ENCODE peak calls at places on chromosomes 6 and 20, in six cellular contexts. E is NCI-H1092 treated with DMSO at 0.1 percent for 48 hours; G is T-helper 2 cell; C is stimulated activated CD4-positive, alpha-beta T cell treated with anti-CD3 and anti-CD28 coated beads, Interleukin-4, amount 100 ng/mL, for 1 hour; S is CD4-positive, alpha-beta memory T cell; A is heart left ventricle. D is an unnamed sample.

GRCh38 chr6:84065718-84066290 is 32.2 kb downstream of the MRAP2 start:
- DNase-seq in G (no peak), S (no peak), E (no peak), A (no peak), C (no peak), D (peak)

GRCh38 chr20:4817230-4817671 is 95.5 kb downstream of the PRND start:
- DNase-seq in G (no peak), S (no peak), A (no peak), C (no peak), E (no peak), D (peak)

GRCh38 chr6:81753709-81754678 is 1.5 kb upstream of the TENT5A start:
- DNase-seq in S (peak), E (peak), G (peak), A (peak), C (peak), D (peak)

GRCh38 chr6:48701572-48701971 is 590.6 kb upstream of the PTCHD4 start:
- DNase-seq in E (no peak), A (no peak), S (no peak), C (no peak), G (no peak), D (no peak)

GRCh38 chr20:4961746-4962145 is 39.6 kb downstream of the SLC23A2 start:
- DNase-seq in S (peak), A (no peak), G (no peak), E (no peak), C (no peak), D (peak)

GRCh38 chr6:31010393-31011060 is at the start of gene MUC22:
- DNase-seq in S (no peak), E (no peak), A (no peak), C (peak), G (no peak), D (no peak)

GRCh38 chr6:37262446-37263026 is 4.6 kb upstream of the TMEM217 start:
- DNase-seq in C (no peak), E (peak), S (no peak), G (no peak), A (no peak), D (no peak)

GRCh38 chr6:155103816-155104366 is 108.8 kb downstream of the TIAM2 start:
- DNase-seq in C (peak), G (peak), S (no peak), E (no peak), A (no peak), D (peak)

GRCh38 chr6:118705799-118706481 is 54.5 kb upstream of the CEP85L start:
- DNase-seq in A (no peak), G (no peak), C (peak), E (no peak), S (peak), D (peak)

GRCh38 chr6:41216616-41217015 is 11.5 kb upstream of the TREML4 start:
- DNase-seq in G (no peak), A (no peak), C (no peak), S (no peak), E (no peak), D (no peak)

GRCh38 chr6:37483917-37484785 is 15.5 kb downstream of the CCDC167 start:
- DNase-seq in E (peak), A (peak), C (peak), S (peak), G (peak), D (no peak)

GRCh38 chr20:47110819-47111218 is 216.2 kb downstream of the EYA2 start:
- DNase-seq in E (no peak), A (no peak), G (no peak), S (no peak), C (no peak), D (no peak)

GRCh38 chr6:132867055-132867454 is 52.7 kb downstream of the RPS12 start:
- DNase-seq in C (no peak), G (no peak), A (no peak), E (no peak), S (no peak), D (peak)

GRCh38 chr20:775679-776135 is 7.4 kb upstream of the SLC52A3 start:
- DNase-seq in E (no peak), C (no peak), S (no peak), A (no peak), G (no peak), D (no peak)

GRCh38 chr6:139711714-139712585 is 337.5 kb upstream of the CITED2 start:
- DNase-seq in G (no peak), A (no peak), E (no peak), C (no peak), S (no peak), D (peak)

GRCh38 chr20:45020236-45020886 is 54.0 kb downstream of the STK4 start:
- DNase-seq in E (no peak), G (no peak), C (no peak), S (no peak), A (no peak), D (peak)

GRCh38 chr6:75431379-75431778 is 62.2 kb downstream of the FILIP1 start:
- DNase-seq in G (no peak), A (no peak), E (peak), S (no peak), C (no peak), D (no peak)

GRCh38 chr6:56959938-56960337 is 5.0 kb downstream of the BEND6 start:
- DNase-seq in E (no peak), A (no peak), G (no peak), S (no peak), C (no peak), D (peak)

GRCh38 chr6:36717871-36718540 is 20.4 kb downstream of the RAB44 start:
- DNase-seq in G (no peak), E (no peak), C (no peak), S (no peak), A (no peak), D (no peak)

GRCh38 chr20:58690851-58691250 is 1.7 kb upstream of the NPEPL1 start:
- DNase-seq in C (no peak), G (no peak), A (no peak), E (no peak), S (no peak), D (peak)

GRCh38 chr6:29483735-29484134 is 4.0 kb downstream of the MAS1L start:
- DNase-seq in E (no peak), C (no peak), G (no peak), S (no peak), A (no peak), D (no peak)

GRCh38 chr20:1418335-1418734 is 25.5 kb upstream of the FKBP1A start:
- DNase-seq in A (no peak), E (no peak), G (no peak), S (no peak), C (no peak), D (peak)

GRCh38 chr20:1820137-1821074 is 74.8 kb upstream of the SIRPA start:
- DNase-seq in G (no peak), C (no peak), E (no peak), A (no peak), S (no peak), D (no peak)

GRCh38 chr6:34462561-34462971 is 3.3 kb upstream of the PACSIN1 start:
- DNase-seq in S (no peak), G (no peak), E (no peak), A (no peak), C (no peak), D (no peak)

GRCh38 chr20:1087311-1087710 is 31.1 kb upstream of the PSMF1 start:
- DNase-seq in E (peak), C (no peak), S (no peak), A (no peak), G (no peak), D (no peak)

GRCh38 chr20:17878912-17879602 is 89.5 kb downstream of the SNX5 start:
- DNase-seq in C (no peak), S (no peak), A (no peak), G (no peak), E (no peak), D (no peak)

GRCh38 chr20:48571945-48572589 is 255.7 kb downstream of the PREX1 start:
- DNase-seq in C (no peak), A (no peak), S (no peak), G (no peak), E (no peak), D (no peak)

GRCh38 chr6:38806271-38806670 is 91.2 kb downstream of the DNAH8 start:
- DNase-seq in S (no peak), C (no peak), E (peak), G (no peak), A (no peak), D (no peak)

GRCh38 chr6:14072084-14072483 is 45.5 kb upstream of the CD83 start:
- DNase-seq in A (no peak), E (no peak), S (no peak), G (no peak), C (no peak), D (no peak)

GRCh38 chr6:77456531-77457248 is 6.6 kb downstream of the HTR1B start:
- DNase-seq in A (no peak), C (no peak), E (no peak), G (no peak), S (no peak), D (peak)

GRCh38 chr6:815348-815738 is 122.4 kb upstream of the EXOC2 start:
- DNase-seq in E (no peak), S (no peak), G (no peak), C (no peak), A (no peak), D (no peak)

GRCh38 chr6:3693879-3694278 is 57.6 kb downstream of the PXDC1 start:
- DNase-seq in G (no peak), A (no peak), E (no peak), C (no peak), S (no peak), D (no peak)

GRCh38 chr6:13253272-13253671 is 75.1 kb downstream of the TBC1D7 start:
- DNase-seq in G (no peak), S (no peak), C (no peak), A (no peak), E (no peak), D (no peak)

GRCh38 chr6:125983246-125983945 is 2.9 kb upstream of the TRMT11 start:
- DNase-seq in C (no peak), G (no peak), S (no peak), A (no peak), E (no peak), D (peak)

GRCh38 chr6:142820336-142821016 is 124.5 kb downstream of the HIVEP2 start:
- DNase-seq in G (no peak), S (no peak), C (no peak), E (no peak), A (no peak), D (no peak)

GRCh38 chr20:23349338-23350006 is 1.1 kb upstream of the NXT1 start:
- DNase-seq in E (peak), C (no peak), S (no peak), A (no peak), G (no peak), D (no peak)

GRCh38 chr6:61555993-61556392 is 730.0 kb downstream of the KHDRBS2 start:
- DNase-seq in E (no peak), G (no peak), C (no peak), S (no peak), A (no peak), D (no peak)

GRCh38 chr20:23915844-23916243 is 36.3 kb upstream of the CST5 start:
- DNase-seq in A (no peak), G (no peak), C (no peak), S (no peak), E (no peak), D (no peak)